ENCODE peak calls at places on chromosomes 11 and 22, in four cellular contexts. A is GM20000, N is cardiac muscle cell, X is endothelial cell. J is an unnamed sample.

GRCh38 chr11:11157201-11157600 is 195.8 kb downstream of the CSNK2A3 start:
- DNase-seq in A (no peak), N (peak; percentile 35), X (peak; percentile 55), J (no peak)

GRCh38 chr22:37564111-37564711 is 3.9 kb downstream of the CDC42EP1 start:
- DNase-seq in A (no peak), N (peak; percentile 93), X (no peak), J (no peak)

GRCh38 chr22:41909290-41910049 is 5.4 kb downstream of the SHISA8 start:
- DNase-seq in A (no peak), N (no peak), X (peak; percentile 13), J (no peak)

GRCh38 chr11:131129474-131129873 is 213.2 kb upstream of the SNX19 start:
- DNase-seq in A (no peak), N (no peak), X (no peak), J (no peak)

GRCh38 chr11:119341222-119342022 is 739 bp upstream of the C1QTNF5 start:
- DNase-seq in A (no peak), N (no peak), X (no peak), J (no peak)

GRCh38 chr11:68303083-68303482 is 9.3 kb upstream of the LRP5 start:
- DNase-seq in A (no peak), N (no peak), X (no peak), J (no peak)

GRCh38 chr11:12207384-12208150 is 97.2 kb downstream of the MICAL2 start:
- DNase-seq in A (no peak), N (peak; percentile 52), X (no peak), J (peak; percentile 76)

GRCh38 chr22:41280065-41280464 is 5.9 kb downstream of the RANGAP1 start:
- DNase-seq in A (no peak), N (no peak), X (no peak), J (no peak)

GRCh38 chr11:114054830-114055229 is 4.7 kb upstream of the ZBTB16 start:
- DNase-seq in A (no peak), N (no peak), X (no peak), J (no peak)

GRCh38 chr22:36763576-36763975 is 12.3 kb downstream of the IFT27 start:
- DNase-seq in A (no peak), N (no peak), X (no peak), J (no peak)

GRCh38 chr22:39135092-39135896 is 17.2 kb downstream of the CBX7 start:
- DNase-seq in A (peak; percentile 76), N (peak; percentile 48), X (peak; percentile 88), J (no peak)

GRCh38 chr11:109249597-109249996 is 172.4 kb upstream of the C11orf87 start:
- DNase-seq in A (no peak), N (no peak), X (no peak), J (no peak)

GRCh38 chr22:41367039-41367679 is 14.6 kb upstream of the TEF start:
- DNase-seq in A (no peak), N (peak; percentile 99), X (no peak), J (peak; percentile 91)

GRCh38 chr11:60864856-60865513 is 2.4 kb upstream of the ZP1 start:
- DNase-seq in A (no peak), N (no peak), X (no peak), J (no peak)

GRCh38 chr22:31081963-31082605 is 966 bp downstream of the SMTN start:
- DNase-seq in A (no peak), N (peak; percentile 35), X (no peak), J (no peak)

GRCh38 chr11:396511-396947 is 2.5 kb downstream of the PKP3 start:
- DNase-seq in A (peak; percentile 71), N (peak; percentile 42), X (no peak), J (no peak)

GRCh38 chr11:110000045-110000502 is 93.1 kb upstream of the ZC3H12C start:
- DNase-seq in A (peak; percentile 63), N (peak; percentile 86), X (no peak), J (peak; percentile 98)

GRCh38 chr11:108364159-108364558 is 103.2 kb downstream of the C11orf65 start:
- DNase-seq in A (no peak), N (no peak), X (no peak), J (no peak)

GRCh38 chr11:40885257-40885947 is 574.0 kb downstream of the LRRC4C start:
- DNase-seq in A (no peak), N (no peak), X (no peak), J (no peak)

GRCh38 chr11:128804481-128804880 is 62.6 kb downstream of the KCNJ1 start:
- DNase-seq in A (no peak), N (peak; percentile 55), X (no peak), J (no peak)

GRCh38 chr22:27669798-27670599 is 131.6 kb downstream of the MN1 start:
- DNase-seq in A (no peak), N (peak; percentile 24), X (no peak), J (no peak)

GRCh38 chr22:30245181-30245984 is 1.2 kb downstream of the LIF start:
- DNase-seq in A (no peak), N (no peak), X (no peak), J (no peak)

GRCh38 chr11:94544832-94545640 is 1.3 kb downstream of the FUT4 start:
- DNase-seq in A (no peak), N (peak; percentile 29), X (no peak), J (no peak)

GRCh38 chr11:87097582-87097981 is 59.8 kb downstream of the TMEM135 start:
- DNase-seq in A (peak; percentile 32), N (peak; percentile 58), X (peak; percentile 55), J (no peak)

GRCh38 chr11:8826145-8826786 is 84.7 kb upstream of the AKIP1 start:
- DNase-seq in A (no peak), N (peak; percentile 84), X (no peak), J (no peak)

GRCh38 chr22:39478461-39478860 is 21.6 kb downstream of the MGAT3 start:
- DNase-seq in A (no peak), N (no peak), X (peak; percentile 60), J (no peak)

GRCh38 chr22:48628891-48629559 is 1198.6 kb downstream of the BRD1 start:
- DNase-seq in A (no peak), N (no peak), X (no peak), J (no peak)

GRCh38 chr22:19705181-19705934 is 8.9 kb upstream of the SEPTIN5 start:
- DNase-seq in A (no peak), N (no peak), X (no peak), J (no peak)

GRCh38 chr11:132453411-132453810 is 1078.9 kb downstream of the OPCML start:
- DNase-seq in A (no peak), N (no peak), X (no peak), J (no peak)

GRCh38 chr11:117316197-117316961 is at the start of gene BACE1:
- DNase-seq in A (peak; percentile 54), N (peak; percentile 91), X (peak; percentile 72), J (peak; percentile 46)

GRCh38 chr22:39727541-39727940 is 157.0 kb downstream of the CACNA1I start:
- DNase-seq in A (no peak), N (peak; percentile 33), X (no peak), J (no peak)

GRCh38 chr22:45686004-45686403 is 14.4 kb downstream of the ATXN10 start:
- DNase-seq in A (no peak), N (no peak), X (no peak), J (no peak)

GRCh38 chr11:134501406-134502152 is 89.5 kb upstream of the B3GAT1 start:
- DNase-seq in A (no peak), N (no peak), X (no peak), J (no peak)

GRCh38 chr11:78676026-78676557 is 101.4 kb upstream of the NARS2 start:
- DNase-seq in A (no peak), N (no peak), X (no peak), J (no peak)

GRCh38 chr22:29197096-29197495 is 8.6 kb upstream of the EMID1 start:
- DNase-seq in A (no peak), N (no peak), X (no peak), J (no peak)

GRCh38 chr11:27777013-27777412 is 76.8 kb upstream of the BDNF start:
- DNase-seq in A (no peak), N (no peak), X (no peak), J (no peak)

GRCh38 chr22:28505416-28506156 is 174.1 kb downstream of the TTC28 start:
- DNase-seq in A (no peak), N (peak; percentile 14), X (no peak), J (no peak)

GRCh38 chr11:115545811-115546210 is 41.6 kb upstream of the CADM1 start:
- DNase-seq in A (no peak), N (no peak), X (no peak), J (no peak)

J was measured in skeletal muscle cell.